ENCODE peak calls at places on chromosomes 5 and 9, in five cellular contexts. One of them, this sample, is unnamed.

GRCh38 chr5:172705576-172706084 is 64.6 kb downstream of the NEURL1B start:
- DNase-seq in T-helper 22 cell: no peak
- DNase-seq in HT-29: no peak
- DNase-seq in ACHN: no peak
- DNase-seq in skeletal muscle cell: no peak
- DNase-seq in this sample: no peak

GRCh38 chr5:36495638-36496010 is 110.8 kb upstream of the SLC1A3 start:
- DNase-seq in ACHN: no peak
- DNase-seq in HT-29: no peak
- DNase-seq in T-helper 22 cell: no peak
- DNase-seq in skeletal muscle cell: no peak
- DNase-seq in this sample: peak; percentile 70

GRCh38 chr5:138177936-138178515 is 404 bp downstream of the BRD8 start:
- DNase-seq in T-helper 22 cell: no peak
- DNase-seq in ACHN: peak; percentile 18
- DNase-seq in skeletal muscle cell: no peak
- DNase-seq in HT-29: peak; percentile 53
- DNase-seq in this sample: peak; percentile 1

GRCh38 chr5:88269222-88269771 is 652 bp upstream of the TMEM161B start:
- DNase-seq in T-helper 22 cell: no peak
- DNase-seq in ACHN: peak; percentile 25
- DNase-seq in HT-29: peak; percentile 66
- DNase-seq in skeletal muscle cell: no peak
- DNase-seq in this sample: no peak

GRCh38 chr9:34536685-34537084 is 13.9 kb upstream of the ENHO start:
- DNase-seq in ACHN: no peak
- DNase-seq in HT-29: no peak
- DNase-seq in skeletal muscle cell: no peak
- DNase-seq in T-helper 22 cell: no peak
- DNase-seq in this sample: no peak

GRCh38 chr5:113050606-113051391 is 74.2 kb downstream of the DCP2 start:
- DNase-seq in HT-29: no peak
- DNase-seq in ACHN: no peak
- DNase-seq in T-helper 22 cell: no peak
- DNase-seq in skeletal muscle cell: peak; percentile 62
- DNase-seq in this sample: peak; percentile 57

GRCh38 chr5:133849116-133849515 is 119.3 kb downstream of the C5orf15 start:
- DNase-seq in skeletal muscle cell: no peak
- DNase-seq in ACHN: no peak
- DNase-seq in T-helper 22 cell: no peak
- DNase-seq in HT-29: no peak
- DNase-seq in this sample: no peak

GRCh38 chr9:135536166-135536565 is 9.8 kb upstream of the OBP2A start:
- DNase-seq in ACHN: no peak
- DNase-seq in HT-29: no peak
- DNase-seq in skeletal muscle cell: peak; percentile 31
- DNase-seq in T-helper 22 cell: no peak
- DNase-seq in this sample: no peak

GRCh38 chr9:135743546-135744332 is 41.8 kb downstream of the KCNT1 start:
- DNase-seq in HT-29: no peak
- DNase-seq in skeletal muscle cell: no peak
- DNase-seq in ACHN: no peak
- DNase-seq in T-helper 22 cell: no peak
- DNase-seq in this sample: no peak

GRCh38 chr9:134554750-134555655 is 86.6 kb upstream of the COL5A1 start:
- DNase-seq in T-helper 22 cell: no peak
- DNase-seq in HT-29: no peak
- DNase-seq in ACHN: no peak
- DNase-seq in skeletal muscle cell: no peak
- DNase-seq in this sample: no peak

GRCh38 chr5:97495301-97495700 is 312.3 kb upstream of the RIOK2 start:
- DNase-seq in skeletal muscle cell: no peak
- DNase-seq in HT-29: no peak
- DNase-seq in ACHN: no peak
- DNase-seq in T-helper 22 cell: no peak
- DNase-seq in this sample: no peak

GRCh38 chr9:89879711-89880110 is 274.9 kb downstream of the GADD45G start:
- DNase-seq in HT-29: no peak
- DNase-seq in skeletal muscle cell: no peak
- DNase-seq in T-helper 22 cell: no peak
- DNase-seq in ACHN: no peak
- DNase-seq in this sample: no peak

GRCh38 chr9:91757802-91758201 is 192.2 kb downstream of the ROR2 start:
- DNase-seq in HT-29: no peak
- DNase-seq in ACHN: no peak
- DNase-seq in skeletal muscle cell: no peak
- DNase-seq in T-helper 22 cell: no peak
- DNase-seq in this sample: no peak

GRCh38 chr5:52869391-52869790 is 81.7 kb downstream of the ITGA1 start:
- DNase-seq in HT-29: no peak
- DNase-seq in skeletal muscle cell: no peak
- DNase-seq in ACHN: no peak
- DNase-seq in T-helper 22 cell: no peak
- DNase-seq in this sample: no peak

GRCh38 chr5:132087176-132087575 is 13.6 kb downstream of the CSF2 start:
- DNase-seq in skeletal muscle cell: no peak
- DNase-seq in HT-29: no peak
- DNase-seq in T-helper 22 cell: no peak
- DNase-seq in ACHN: no peak
- DNase-seq in this sample: no peak

GRCh38 chr5:72991394-72991793 is 35.6 kb downstream of the FCHO2 start:
- DNase-seq in ACHN: no peak
- DNase-seq in HT-29: no peak
- DNase-seq in T-helper 22 cell: no peak
- DNase-seq in skeletal muscle cell: no peak
- DNase-seq in this sample: peak; percentile 5

GRCh38 chr9:131276107-131276888 is at the start of gene FAM78A:
- DNase-seq in HT-29: no peak
- DNase-seq in skeletal muscle cell: no peak
- DNase-seq in ACHN: no peak
- DNase-seq in T-helper 22 cell: no peak
- DNase-seq in this sample: no peak

GRCh38 chr9:136711751-136712689 is at the start of gene DIPK1B:
- DNase-seq in T-helper 22 cell: no peak
- DNase-seq in skeletal muscle cell: no peak
- DNase-seq in ACHN: no peak
- DNase-seq in HT-29: no peak
- DNase-seq in this sample: no peak

GRCh38 chr5:127206320-127207113 is 84.1 kb upstream of the MEGF10 start:
- DNase-seq in T-helper 22 cell: no peak
- DNase-seq in skeletal muscle cell: peak; percentile 97
- DNase-seq in HT-29: peak; percentile 61
- DNase-seq in ACHN: peak; percentile 42
- DNase-seq in this sample: peak; percentile 79

GRCh38 chr9:131121346-131121745 is 4.0 kb upstream of the NUP214 start:
- DNase-seq in ACHN: no peak
- DNase-seq in HT-29: no peak
- DNase-seq in T-helper 22 cell: no peak
- DNase-seq in skeletal muscle cell: no peak
- DNase-seq in this sample: no peak

GRCh38 chr9:123967323-123967722 is 37.4 kb upstream of the DENND1A start:
- DNase-seq in T-helper 22 cell: no peak
- DNase-seq in ACHN: no peak
- DNase-seq in HT-29: no peak
- DNase-seq in skeletal muscle cell: no peak
- DNase-seq in this sample: no peak

GRCh38 chr5:132098151-132098594 is 24.6 kb downstream of the CSF2 start:
- DNase-seq in skeletal muscle cell: no peak
- DNase-seq in HT-29: no peak
- DNase-seq in T-helper 22 cell: no peak
- DNase-seq in ACHN: no peak
- DNase-seq in this sample: no peak

GRCh38 chr5:141508808-141509611 is 20.1 kb downstream of the PCDHGC5 start:
- DNase-seq in HT-29: no peak
- DNase-seq in ACHN: peak; percentile 81
- DNase-seq in skeletal muscle cell: peak; percentile 94
- DNase-seq in T-helper 22 cell: no peak
- DNase-seq in this sample: peak; percentile 81

GRCh38 chr9:20078246-20078645 is 289.4 kb upstream of the SLC24A2 start:
- DNase-seq in HT-29: no peak
- DNase-seq in skeletal muscle cell: no peak
- DNase-seq in ACHN: no peak
- DNase-seq in T-helper 22 cell: no peak
- DNase-seq in this sample: no peak

This sample was measured in astrocyte of the cerebellum.